ENCODE peak calls at places on chromosomes 13 and 19, in eight cellular contexts. R is fibroblast of lung, M is body of pancreas, Z is HFF-Myc, K is gastrocnemius medialis, X is tibial nerve, H is heart right ventricle, E is mucosa of descending colon. A is an unnamed sample.

GRCh38 chr13:46804391-46804815 is 7.4 kb upstream of the ESD start:
- DNase-seq in R (peak), M (no peak), Z (peak), K (no peak), X (no peak), H (no peak), E (no peak), A (peak)

GRCh38 chr13:23956106-23956505 is 58.8 kb upstream of the C1QTNF9B start:
- DNase-seq in R (peak), M (no peak), Z (no peak), K (no peak), X (no peak), H (no peak), E (peak), A (peak)

GRCh38 chr13:43377955-43378354 is 354.6 kb downstream of the DNAJC15 start:
- DNase-seq in R (peak), M (no peak), Z (no peak), K (no peak), X (no peak), H (no peak), E (no peak), A (no peak)

GRCh38 chr13:97727991-97728390 is 225.5 kb upstream of the IPO5 start:
- DNase-seq in R (no peak), M (no peak), Z (no peak), K (no peak), X (no peak), H (no peak), E (no peak), A (no peak)

GRCh38 chr13:98466634-98467236 is 110.2 kb downstream of the STK24 start:
- DNase-seq in R (peak), M (peak), Z (no peak), K (no peak), X (no peak), H (no peak), E (peak), A (peak)

GRCh38 chr19:9013988-9014387 is 3.8 kb upstream of the MUC16 start:
- DNase-seq in R (no peak), M (no peak), Z (no peak), K (no peak), X (no peak), H (no peak), E (no peak), A (no peak)

GRCh38 chr13:73278186-73278585 is 219.4 kb downstream of the KLF5 start:
- DNase-seq in R (no peak), M (no peak), Z (no peak), K (no peak), X (no peak), H (no peak), E (no peak), A (no peak)

GRCh38 chr13:98741741-98742435 is 10.6 kb downstream of the SLC15A1 start:
- DNase-seq in R (no peak), M (no peak), Z (no peak), K (no peak), X (no peak), H (no peak), E (no peak), A (no peak)

GRCh38 chr19:46721269-46722003 is 4.5 kb upstream of the PRKD2 start:
- DNase-seq in R (no peak), M (no peak), Z (no peak), K (no peak), X (no peak), H (no peak), E (no peak), A (no peak)

GRCh38 chr13:37127706-37128241 is 22.3 kb upstream of the CSNK1A1L start:
- DNase-seq in R (peak), M (no peak), Z (peak), K (no peak), X (no peak), H (peak), E (no peak), A (no peak)

GRCh38 chr19:56350416-56351045 is 35.9 kb upstream of the ZSCAN5A start:
- DNase-seq in R (peak), M (peak), Z (peak), K (no peak), X (no peak), H (peak), E (peak), A (peak)

GRCh38 chr19:56125806-56126590 is 4.9 kb upstream of the ZNF787 start:
- DNase-seq in R (no peak), M (peak), Z (no peak), K (peak), X (no peak), H (no peak), E (peak), A (no peak)

GRCh38 chr19:48145596-48146254 is 24.4 kb downstream of the LIG1 start:
- DNase-seq in R (no peak), M (no peak), Z (no peak), K (no peak), X (no peak), H (no peak), E (no peak), A (no peak)

GRCh38 chr13:78604782-78605611 is 1.6 kb upstream of the POU4F1 start:
- DNase-seq in R (no peak), M (no peak), Z (no peak), K (no peak), X (no peak), H (no peak), E (no peak), A (no peak)
- TF ChIP-seq CTCF in R (no peak), M (no peak), Z (no peak), K (no peak), X (no peak), H (no peak), E (no peak), A (no peak)

GRCh38 chr13:80945328-80945727 is 604.4 kb upstream of the SPRY2 start:
- DNase-seq in R (no peak), M (no peak), Z (no peak), K (no peak), X (no peak), H (peak), E (no peak), A (peak)

DNA sequence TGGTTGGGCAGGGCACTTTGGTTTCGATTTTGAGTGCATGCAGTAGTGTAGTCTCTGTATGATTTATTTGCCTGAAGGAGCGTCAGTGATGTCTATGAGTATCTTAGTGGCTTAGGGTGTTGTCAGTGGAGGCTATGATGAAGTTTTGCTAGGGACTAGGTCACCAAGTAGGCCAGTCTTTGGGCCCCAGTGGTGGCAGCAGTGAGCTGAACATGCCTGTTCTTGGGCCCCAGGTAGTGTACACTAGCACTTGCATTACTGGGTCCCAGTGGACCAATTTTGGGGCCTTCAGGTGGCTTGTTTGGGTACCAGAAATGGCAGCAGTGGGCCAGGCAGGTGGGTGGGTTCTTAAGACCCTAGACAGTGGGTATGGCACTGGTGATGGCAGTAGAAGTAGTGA is 598.7 kb upstream of the SPRY2 start:
- DNase-seq in R (no peak), M (no peak), Z (no peak), K (no peak), X (no peak), H (no peak), E (no peak), A (no peak)
- TF ChIP-seq CTCF in R (no peak), M (no peak), Z (no peak), K (no peak), X (no peak), H (no peak), E (no peak), A (no peak)

GRCh38 chr13:91813255-91813654 is 414.8 kb downstream of the GPC5 start:
- DNase-seq in R (no peak), M (no peak), Z (no peak), K (no peak), X (no peak), H (peak), E (no peak), A (no peak)

GRCh38 chr13:91817250-91817649 is 418.8 kb downstream of the GPC5 start:
- DNase-seq in R (peak), M (no peak), Z (no peak), K (no peak), X (no peak), H (no peak), E (no peak), A (no peak)
- TF ChIP-seq CTCF in R (peak), M (no peak), Z (no peak), K (no peak), X (no peak), H (peak), E (no peak), A (no peak)

DNA sequence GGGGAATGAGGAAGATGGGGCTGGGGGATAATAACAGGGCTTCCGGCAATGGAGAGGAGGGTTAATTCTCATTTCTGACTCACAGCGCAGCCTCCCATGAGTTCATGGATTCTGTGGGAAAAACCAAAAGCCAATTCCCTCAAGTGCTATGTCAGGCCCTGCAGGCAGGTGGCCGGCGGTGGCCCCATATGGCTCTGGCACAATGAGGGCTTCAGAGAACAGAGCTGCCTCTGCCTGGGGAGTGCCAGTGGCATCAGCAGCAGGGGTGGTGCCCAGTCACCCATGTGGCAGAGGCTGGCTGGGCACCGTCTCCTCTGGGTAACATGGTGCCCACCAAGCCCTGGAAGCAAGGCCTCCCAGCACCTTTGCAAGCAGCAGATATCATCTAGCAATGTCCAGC is 69.1 kb downstream of the ALOX5AP start:
- DNase-seq in R (no peak), M (no peak), Z (no peak), K (no peak), X (no peak), H (no peak), E (no peak), A (no peak)
- TF ChIP-seq CTCF in R (peak), M (no peak), Z (peak), K (no peak), X (no peak), H (no peak), E (no peak), A (no peak)

GRCh38 chr19:4208385-4209094 is 20.8 kb upstream of the EBI3 start:
- DNase-seq in R (peak), M (no peak), Z (no peak), K (no peak), X (no peak), H (no peak), E (peak), A (peak)

GRCh38 chr19:4200940-4201542 is 18.6 kb downstream of the ANKRD24 start:
- DNase-seq in R (no peak), M (no peak), Z (no peak), K (no peak), X (no peak), H (no peak), E (no peak), A (no peak)

GRCh38 chr19:4201798-4202197 is 19.3 kb downstream of the ANKRD24 start:
- DNase-seq in R (no peak), M (no peak), Z (no peak), K (no peak), X (no peak), H (no peak), E (no peak), A (no peak)

GRCh38 chr19:4210166-4210731 is 19.1 kb upstream of the EBI3 start:
- DNase-seq in R (no peak), M (no peak), Z (no peak), K (no peak), X (no peak), H (no peak), E (no peak), A (no peak)

GRCh38 chr19:4206818-4207484 is 22.4 kb upstream of the EBI3 start:
- DNase-seq in R (peak), M (no peak), Z (no peak), K (no peak), X (no peak), H (no peak), E (peak), A (peak)
- TF ChIP-seq CTCF in R (peak), M (no peak), Z (peak), K (no peak), X (no peak), H (peak), E (no peak), A (no peak)

DNA sequence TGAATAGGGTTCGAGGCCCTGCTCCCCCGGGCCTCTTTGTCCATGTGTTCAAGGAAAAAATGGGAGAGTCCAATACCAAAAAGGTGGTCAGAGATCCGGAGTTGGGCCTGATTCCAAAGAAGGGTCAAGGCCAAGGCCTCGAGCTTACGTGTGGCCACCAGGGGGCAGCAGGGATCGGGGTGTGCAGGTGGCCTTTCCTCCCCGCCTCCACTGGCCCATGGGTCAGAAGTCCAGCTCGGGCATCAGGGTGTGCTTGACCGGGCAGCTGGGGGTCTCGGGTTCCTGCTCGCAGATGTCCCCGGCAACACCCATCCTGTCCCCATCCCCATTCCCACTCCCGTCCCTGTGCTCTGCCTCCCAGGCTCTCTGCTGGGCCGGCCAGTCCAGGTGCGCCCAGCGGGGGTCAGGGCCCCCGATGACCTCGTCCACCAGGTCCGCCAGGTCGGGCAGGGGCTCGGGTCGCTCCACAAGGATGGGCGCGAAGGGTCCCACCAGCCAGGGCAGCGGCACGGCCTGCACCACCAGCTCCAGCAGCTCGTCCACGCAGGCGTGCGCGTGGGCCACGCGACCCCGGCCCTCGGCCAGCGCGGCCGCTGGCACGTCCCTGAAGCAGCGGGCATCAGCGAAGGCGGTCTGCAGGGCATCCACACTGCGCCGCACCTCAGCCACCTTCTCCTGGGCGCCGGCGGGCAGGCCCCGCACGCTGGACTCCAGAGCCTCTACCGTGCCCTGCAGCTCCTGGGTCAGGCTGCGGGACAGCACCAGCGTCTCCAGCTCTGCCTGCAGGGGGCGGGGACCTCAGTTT is 5.2 kb upstream of the PLIN4 start:
- DNase-seq in R (peak), M (peak), Z (no peak), K (peak), X (no peak), H (no peak), E (peak), A (peak)
- TF ChIP-seq CTCF in R (peak), M (no peak), Z (peak), K (peak), X (peak), H (peak), E (peak), A (peak)

DNA sequence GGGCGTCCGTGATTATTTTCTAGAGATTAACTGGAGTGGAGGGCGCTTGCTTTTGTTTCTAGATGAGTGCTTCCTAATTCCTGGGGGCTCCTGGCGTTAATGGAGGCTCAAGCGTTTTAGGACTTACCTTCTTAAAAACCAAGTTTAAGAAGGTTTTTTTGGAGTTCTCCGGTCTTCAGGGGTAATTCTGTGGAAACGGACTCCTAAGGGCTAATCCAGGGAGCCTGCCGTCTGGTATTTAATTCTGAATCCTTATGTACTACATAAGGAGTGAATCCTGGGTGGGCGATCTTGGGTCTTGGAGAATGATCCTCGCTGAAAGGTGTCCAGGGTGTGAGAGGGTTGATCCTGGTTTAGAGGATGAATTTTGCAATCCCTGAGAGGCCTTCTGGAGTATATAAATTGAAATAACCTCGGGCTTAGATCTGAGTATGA is 357 bp downstream of the RPS11 start:
- DNase-seq in R (no peak), M (no peak), Z (no peak), K (no peak), X (no peak), H (no peak), E (no peak), A (no peak)
- TF ChIP-seq CTCF in R (no peak), M (no peak), Z (no peak), K (no peak), X (no peak), H (no peak), E (no peak), A (no peak)